ENCODE peak calls at places on chromosomes 13 and 19, in five cellular contexts. P, V, T, X and U are unnamed samples.

GRCh38 chr19:30338878-30339623 is 33.1 kb upstream of the ZNF536 start:
- DNase-seq in P (no peak), V (no peak), T (no peak), X (no peak), U (no peak)

GRCh38 chr19:49142866-49143335 is 12.3 kb downstream of the HRC start:
- DNase-seq in P (peak), V (peak), T (peak), X (no peak), U (peak)

GRCh38 chr19:11767633-11768133 is 883 bp downstream of the ZNF441 start:
- DNase-seq in P (peak), V (no peak), T (no peak), X (no peak), U (peak)

GRCh38 chr13:47033216-47033615 is 136.4 kb upstream of the HTR2A start:
- DNase-seq in P (peak), V (no peak), T (no peak), X (no peak), U (no peak)

GRCh38 chr13:104318121-104318520 is 1251.9 kb upstream of the SLC10A2 start:
- DNase-seq in P (peak), V (no peak), T (peak), X (no peak), U (peak)

GRCh38 chr13:113552786-113553540 is 31.6 kb upstream of the TFDP1 start:
- DNase-seq in P (no peak), V (peak), T (no peak), X (no peak), U (no peak)

GRCh38 chr19:584240-585001 is 5.3 kb upstream of the HCN2 start:
- DNase-seq in P (peak), V (no peak), T (peak), X (peak), U (peak)

GRCh38 chr13:23516190-23516589 is 54.0 kb upstream of the TNFRSF19 start:
- DNase-seq in P (no peak), V (no peak), T (no peak), X (no peak), U (no peak)